ENCODE peak calls at places on chromosomes 6 and 20, in nine cellular contexts. T is HCT116, J is cardiac muscle cell, E is upper lobe of left lung, O is heart right ventricle, P is right lobe of liver, Q is upper lobe of right lung, B is A549, G is tibial artery. I is an unnamed sample. For H3K4me1, the result is how much of the 10 kb centered on the place peaks cover.

GRCh38 chr6:134097114-134097707 is 44.8 kb upstream of the SLC2A12 start:
- DNase-seq in T (peak), J (peak), E (no peak), O (peak), P (peak), Q (no peak), B (peak), G (peak), I (no peak)

GRCh38 chr6:134529921-134530320 is 212.0 kb upstream of the SGK1 start:
- DNase-seq in T (no peak), J (peak), E (no peak), O (no peak), P (no peak), Q (no peak), B (peak), G (no peak), I (no peak)

GRCh38 chr6:40887079-40887822 is 151.8 kb downstream of the UNC5CL start:
- DNase-seq in T (no peak), J (no peak), E (no peak), O (no peak), P (no peak), Q (no peak), B (no peak), G (no peak), I (no peak)

GRCh38 chr6:158211273-158212055 is 43.3 kb downstream of the GTF2H5 start:
- DNase-seq in T (no peak), J (peak), E (no peak), O (no peak), P (no peak), Q (no peak), B (no peak), G (no peak), I (no peak)

GRCh38 chr6:127775371-127775770 is 125.5 kb downstream of the THEMIS start:
- DNase-seq in T (no peak), J (no peak), E (no peak), O (no peak), P (no peak), Q (no peak), B (no peak), G (no peak), I (no peak)

GRCh38 chr6:72219536-72219935 is 333.2 kb downstream of the RIMS1 start:
- DNase-seq in T (no peak), J (no peak), E (no peak), O (no peak), P (no peak), Q (no peak), B (no peak), G (no peak), I (no peak)

GRCh38 chr6:134238960-134239795 is 78.7 kb downstream of the SGK1 start:
- DNase-seq in T (no peak), J (peak), E (no peak), O (no peak), P (no peak), Q (no peak), B (no peak), G (no peak), I (no peak)

GRCh38 chr6:133041020-133041419 is 200.1 kb upstream of the EYA4 start:
- DNase-seq in T (no peak), J (no peak), E (no peak), O (no peak), P (no peak), Q (no peak), B (no peak), G (no peak), I (no peak)

GRCh38 chr20:5829241-5829809 is 79.1 kb downstream of the SHLD1 start:
- DNase-seq in T (no peak), J (no peak), E (no peak), O (no peak), P (no peak), Q (no peak), B (no peak), G (no peak), I (no peak)

GRCh38 chr6:27582928-27583725 is 110.2 kb upstream of the ZNF184 start:
- DNase-seq in T (no peak), J (peak), E (peak), O (no peak), P (no peak), Q (no peak), B (no peak), G (no peak), I (no peak)

GRCh38 chr6:76682842-76683241 is 610.4 kb upstream of the IMPG1 start:
- DNase-seq in T (peak), J (peak), E (no peak), O (no peak), P (no peak), Q (no peak), B (no peak), G (no peak), I (no peak)

GRCh38 chr6:89079611-89080213 is 839 bp upstream of the PNRC1 start:
- DNase-seq in T (no peak), J (peak), E (no peak), O (peak), P (no peak), Q (no peak), B (no peak), G (peak), I (no peak)

GRCh38 chr20:2131366-2131765 is 29.7 kb downstream of the STK35 start:
- DNase-seq in T (peak), J (peak), E (no peak), O (no peak), P (no peak), Q (no peak), B (no peak), G (no peak), I (no peak)

GRCh38 chr20:61044499-61044898 is 207.6 kb upstream of the CDH4 start:
- DNase-seq in T (no peak), J (no peak), E (no peak), O (no peak), P (no peak), Q (no peak), B (no peak), G (no peak), I (peak)

GRCh38 chr6:4776967-4777925 is 1.0 kb downstream of the CDYL start:
- DNase-seq in T (no peak), J (peak), E (no peak), O (no peak), P (peak), Q (peak), B (no peak), G (no peak), I (no peak)

GRCh38 chr6:17268114-17268513 is 13.0 kb upstream of the RBM24 start:
- DNase-seq in T (no peak), J (no peak), E (no peak), O (no peak), P (no peak), Q (no peak), B (no peak), G (no peak), I (no peak)

GRCh38 chr6:108651287-108651686 is 90.6 kb downstream of the FOXO3 start:
- DNase-seq in T (no peak), J (no peak), E (no peak), O (no peak), P (no peak), Q (no peak), B (no peak), G (no peak), I (no peak)

GRCh38 chr20:44768256-44768655 is 22.6 kb downstream of the KCNK15 start:
- DNase-seq in T (no peak), J (no peak), E (peak), O (no peak), P (no peak), Q (no peak), B (no peak), G (no peak), I (peak)

GRCh38 chr20:63574829-63575720 is 1.0 kb upstream of the HELZ2 start:
- DNase-seq in T (no peak), J (peak), E (no peak), O (no peak), P (no peak), Q (no peak), B (no peak), G (no peak), I (no peak)
- H3K27ac ChIP-seq in T (peak), J (no peak), E (peak), O (peak), P (no peak), Q (no peak), B (peak), G (no peak), I (peak)

DNA sequence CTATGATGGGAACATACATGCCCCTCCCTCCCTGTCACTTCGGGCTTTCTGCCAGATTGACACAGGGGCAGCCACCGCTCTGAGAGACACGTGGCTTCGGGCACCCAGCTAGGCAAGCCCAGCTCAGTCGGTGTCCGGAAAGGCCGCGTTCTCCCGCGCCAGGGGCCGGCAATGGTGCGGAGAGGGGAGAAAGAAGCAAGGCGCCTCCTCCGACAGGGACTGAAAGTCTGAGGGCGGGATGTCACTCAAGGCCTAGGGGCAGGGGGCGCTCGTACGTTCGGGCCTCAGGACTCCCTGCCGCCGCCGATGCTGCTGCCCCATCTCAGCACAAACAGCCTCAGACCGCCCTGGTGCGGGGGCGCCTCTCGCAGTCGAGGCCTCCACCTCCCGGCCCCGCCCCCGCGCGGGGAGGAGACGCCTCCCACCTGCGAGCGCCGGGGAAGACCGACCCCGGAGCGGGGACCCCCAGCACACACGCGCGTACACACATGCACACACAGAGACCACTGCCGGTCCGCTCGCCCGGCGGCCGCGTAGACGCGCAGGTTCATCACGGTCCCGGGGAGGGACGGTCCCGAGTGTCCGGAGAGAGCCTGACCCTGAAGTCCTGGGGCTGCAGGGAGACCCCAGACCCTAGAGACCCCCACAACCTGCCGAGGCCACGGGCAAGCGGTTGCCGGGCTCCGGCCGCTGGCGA is 1.9 kb downstream of the GRM4 start:
- DNase-seq in T (no peak), J (peak), E (peak), O (no peak), P (no peak), Q (peak), B (peak), G (no peak), I (peak)
- TF ChIP-seq CTCF in T (no peak), J (no peak), E (no peak), O (no peak), P (no peak), Q (no peak), B (peak), G (no peak), I (no peak)

GRCh38 chr6:42222450-42222849 is 4.8 kb upstream of the MRPS10 start:
- DNase-seq in T (no peak), J (no peak), E (no peak), O (no peak), P (no peak), Q (no peak), B (no peak), G (no peak), I (no peak)

GRCh38 chr6:42220754-42221153 is 3.1 kb upstream of the MRPS10 start:
- DNase-seq in T (no peak), J (no peak), E (no peak), O (no peak), P (no peak), Q (no peak), B (no peak), G (no peak), I (no peak)

GRCh38 chr6:42225043-42225368 is 7.3 kb upstream of the MRPS10 start:
- DNase-seq in T (no peak), J (no peak), E (no peak), O (no peak), P (no peak), Q (no peak), B (no peak), G (no peak), I (no peak)

GRCh38 chr6:42224222-42225042 is 6.8 kb upstream of the MRPS10 start:
- DNase-seq in T (peak), J (peak), E (no peak), O (no peak), P (no peak), Q (no peak), B (peak), G (no peak), I (no peak)

GRCh38 chr6:42221546-42221945 is 3.9 kb upstream of the MRPS10 start:
- DNase-seq in T (no peak), J (no peak), E (no peak), O (no peak), P (no peak), Q (no peak), B (no peak), G (no peak), I (no peak)
- H3K4me1 ChIP-seq in T (under half), J (under half), E (under half), O (under half), P (under half), Q (under half), B (under half), G (under half), I (under half)

DNA sequence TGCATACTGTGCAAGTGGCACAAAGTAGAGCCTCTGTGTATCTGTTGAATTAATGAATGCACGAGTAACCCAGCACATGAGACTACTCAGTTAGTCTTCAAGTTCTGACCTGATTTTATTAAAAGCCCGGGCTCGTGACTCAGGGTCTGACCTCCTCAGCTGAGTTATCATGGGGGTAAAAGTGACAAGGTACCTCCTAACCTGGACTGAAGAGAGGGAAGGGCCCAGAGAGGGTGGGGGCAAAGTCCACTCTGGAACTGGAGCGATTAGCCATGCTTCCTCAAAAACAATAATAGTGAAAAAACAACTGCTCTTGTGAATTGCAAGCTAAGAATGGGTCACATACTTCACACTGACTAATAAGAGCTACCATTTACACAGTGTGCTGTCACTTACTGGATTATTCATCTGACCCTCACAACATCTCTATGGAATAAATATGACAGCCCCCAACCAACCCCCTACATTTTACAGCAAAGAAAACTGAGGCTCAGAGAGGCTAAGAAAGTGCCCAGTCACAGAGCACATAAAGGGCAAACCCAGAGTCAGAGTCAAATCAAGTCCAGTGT is 26.7 kb downstream of the TRERF1 start:
- DNase-seq in T (no peak), J (no peak), E (no peak), O (no peak), P (no peak), Q (no peak), B (no peak), G (no peak), I (no peak)
- H3K27ac ChIP-seq in T (no peak), J (no peak), E (no peak), O (no peak), P (no peak), Q (no peak), B (no peak), G (no peak), I (no peak)